ENCODE peak calls at places on chromosomes 11 and 22, in ten cellular contexts. One of them, this sample, is unnamed.

GRCh38 chr11:48018561-48019229 is 38.3 kb downstream of the PTPRJ start:
- DNase-seq in naive thymus-derived CD4-positive, alpha-beta T cell: no peak
- DNase-seq in thoracic aorta: no peak
- DNase-seq in uterus: no peak
- DNase-seq in astrocyte of the spinal cord: no peak
- DNase-seq in IMR-90: no peak
- DNase-seq in foreskin fibroblast: no peak
- DNase-seq in CD4-positive, CD25-positive, alpha-beta regulatory T cell: no peak
- DNase-seq in cardiac muscle cell: no peak
- DNase-seq in aorta: no peak
- DNase-seq in this sample: no peak

GRCh38 chr22:30210235-30210831 is 36.2 kb downstream of the LIF start:
- DNase-seq in naive thymus-derived CD4-positive, alpha-beta T cell: no peak
- DNase-seq in thoracic aorta: no peak
- DNase-seq in uterus: no peak
- DNase-seq in astrocyte of the spinal cord: peak
- DNase-seq in IMR-90: peak
- DNase-seq in foreskin fibroblast: no peak
- DNase-seq in CD4-positive, CD25-positive, alpha-beta regulatory T cell: no peak
- DNase-seq in cardiac muscle cell: peak
- DNase-seq in aorta: no peak
- DNase-seq in this sample: peak

GRCh38 chr11:1116666-1117390 is 40.9 kb upstream of the MUC5AC start:
- DNase-seq in naive thymus-derived CD4-positive, alpha-beta T cell: no peak
- DNase-seq in thoracic aorta: no peak
- DNase-seq in uterus: no peak
- DNase-seq in astrocyte of the spinal cord: no peak
- DNase-seq in IMR-90: no peak
- DNase-seq in foreskin fibroblast: no peak
- DNase-seq in CD4-positive, CD25-positive, alpha-beta regulatory T cell: no peak
- DNase-seq in cardiac muscle cell: no peak
- DNase-seq in aorta: peak
- DNase-seq in this sample: no peak

GRCh38 chr11:13229675-13230359 is 47.8 kb upstream of the BMAL1 start:
- DNase-seq in naive thymus-derived CD4-positive, alpha-beta T cell: no peak
- DNase-seq in thoracic aorta: no peak
- DNase-seq in uterus: no peak
- DNase-seq in astrocyte of the spinal cord: no peak
- DNase-seq in IMR-90: no peak
- DNase-seq in foreskin fibroblast: no peak
- DNase-seq in CD4-positive, CD25-positive, alpha-beta regulatory T cell: no peak
- DNase-seq in cardiac muscle cell: no peak
- DNase-seq in aorta: no peak
- DNase-seq in this sample: no peak

GRCh38 chr11:103601230-103601846 is 435.1 kb upstream of the DDI1 start:
- DNase-seq in naive thymus-derived CD4-positive, alpha-beta T cell: no peak
- DNase-seq in thoracic aorta: no peak
- DNase-seq in uterus: no peak
- DNase-seq in astrocyte of the spinal cord: peak
- DNase-seq in IMR-90: peak
- DNase-seq in foreskin fibroblast: peak
- DNase-seq in CD4-positive, CD25-positive, alpha-beta regulatory T cell: no peak
- DNase-seq in cardiac muscle cell: peak
- DNase-seq in aorta: no peak
- DNase-seq in this sample: peak

GRCh38 chr11:60634151-60634550 is 65.3 kb upstream of the MS4A8 start:
- DNase-seq in naive thymus-derived CD4-positive, alpha-beta T cell: no peak
- DNase-seq in thoracic aorta: no peak
- DNase-seq in uterus: no peak
- DNase-seq in astrocyte of the spinal cord: no peak
- DNase-seq in IMR-90: no peak
- DNase-seq in foreskin fibroblast: no peak
- DNase-seq in CD4-positive, CD25-positive, alpha-beta regulatory T cell: no peak
- DNase-seq in cardiac muscle cell: no peak
- DNase-seq in aorta: no peak
- DNase-seq in this sample: peak

GRCh38 chr11:22626573-22627239 is 1.1 kb upstream of the FANCF start:
- DNase-seq in naive thymus-derived CD4-positive, alpha-beta T cell: no peak
- DNase-seq in thoracic aorta: no peak
- DNase-seq in uterus: no peak
- DNase-seq in astrocyte of the spinal cord: no peak
- DNase-seq in IMR-90: no peak
- DNase-seq in foreskin fibroblast: no peak
- DNase-seq in CD4-positive, CD25-positive, alpha-beta regulatory T cell: no peak
- DNase-seq in cardiac muscle cell: peak
- DNase-seq in aorta: no peak
- DNase-seq in this sample: no peak

GRCh38 chr11:103928040-103928555 is 108.3 kb upstream of the DDI1 start:
- DNase-seq in naive thymus-derived CD4-positive, alpha-beta T cell: no peak
- DNase-seq in thoracic aorta: no peak
- DNase-seq in uterus: no peak
- DNase-seq in astrocyte of the spinal cord: no peak
- DNase-seq in IMR-90: no peak
- DNase-seq in foreskin fibroblast: no peak
- DNase-seq in CD4-positive, CD25-positive, alpha-beta regulatory T cell: no peak
- DNase-seq in cardiac muscle cell: no peak
- DNase-seq in aorta: no peak
- DNase-seq in this sample: no peak

GRCh38 chr11:80532633-80533232 is 1091.9 kb upstream of the TENM4 start:
- DNase-seq in naive thymus-derived CD4-positive, alpha-beta T cell: no peak
- DNase-seq in thoracic aorta: no peak
- DNase-seq in uterus: no peak
- DNase-seq in astrocyte of the spinal cord: no peak
- DNase-seq in IMR-90: no peak
- DNase-seq in foreskin fibroblast: no peak
- DNase-seq in CD4-positive, CD25-positive, alpha-beta regulatory T cell: no peak
- DNase-seq in cardiac muscle cell: no peak
- DNase-seq in aorta: peak
- DNase-seq in this sample: no peak
- H3K4me3 ChIP-seq in naive thymus-derived CD4-positive, alpha-beta T cell: no peak
- H3K4me3 ChIP-seq in thoracic aorta: no peak
- H3K4me3 ChIP-seq in uterus: no peak
- H3K4me3 ChIP-seq in astrocyte of the spinal cord: no peak
- H3K4me3 ChIP-seq in IMR-90: no peak
- H3K4me3 ChIP-seq in foreskin fibroblast: no peak
- H3K4me3 ChIP-seq in CD4-positive, CD25-positive, alpha-beta regulatory T cell: no peak
- H3K4me3 ChIP-seq in cardiac muscle cell: no peak
- H3K4me3 ChIP-seq in aorta: no peak
- H3K4me3 ChIP-seq in this sample: no peak

GRCh38 chr22:22047266-22047665 is 64.7 kb upstream of the TOP3B start:
- DNase-seq in naive thymus-derived CD4-positive, alpha-beta T cell: no peak
- DNase-seq in thoracic aorta: no peak
- DNase-seq in uterus: no peak
- DNase-seq in astrocyte of the spinal cord: no peak
- DNase-seq in IMR-90: no peak
- DNase-seq in foreskin fibroblast: no peak
- DNase-seq in CD4-positive, CD25-positive, alpha-beta regulatory T cell: no peak
- DNase-seq in cardiac muscle cell: no peak
- DNase-seq in aorta: no peak
- DNase-seq in this sample: no peak

GRCh38 chr22:22046370-22046769 is 63.8 kb upstream of the TOP3B start:
- DNase-seq in naive thymus-derived CD4-positive, alpha-beta T cell: no peak
- DNase-seq in thoracic aorta: no peak
- DNase-seq in uterus: no peak
- DNase-seq in astrocyte of the spinal cord: no peak
- DNase-seq in IMR-90: no peak
- DNase-seq in foreskin fibroblast: no peak
- DNase-seq in CD4-positive, CD25-positive, alpha-beta regulatory T cell: no peak
- DNase-seq in cardiac muscle cell: no peak
- DNase-seq in aorta: no peak
- DNase-seq in this sample: no peak

GRCh38 chr22:22048318-22048942 is 65.8 kb upstream of the TOP3B start:
- DNase-seq in naive thymus-derived CD4-positive, alpha-beta T cell: no peak
- DNase-seq in thoracic aorta: no peak
- DNase-seq in uterus: no peak
- DNase-seq in astrocyte of the spinal cord: no peak
- DNase-seq in IMR-90: no peak
- DNase-seq in foreskin fibroblast: no peak
- DNase-seq in CD4-positive, CD25-positive, alpha-beta regulatory T cell: no peak
- DNase-seq in cardiac muscle cell: no peak
- DNase-seq in aorta: no peak
- DNase-seq in this sample: no peak

GRCh38 chr22:22048981-22049531 is 66.5 kb upstream of the TOP3B start:
- DNase-seq in naive thymus-derived CD4-positive, alpha-beta T cell: no peak
- DNase-seq in thoracic aorta: no peak
- DNase-seq in uterus: no peak
- DNase-seq in astrocyte of the spinal cord: no peak
- DNase-seq in IMR-90: no peak
- DNase-seq in foreskin fibroblast: no peak
- DNase-seq in CD4-positive, CD25-positive, alpha-beta regulatory T cell: no peak
- DNase-seq in cardiac muscle cell: no peak
- DNase-seq in aorta: no peak
- DNase-seq in this sample: no peak

DNA sequence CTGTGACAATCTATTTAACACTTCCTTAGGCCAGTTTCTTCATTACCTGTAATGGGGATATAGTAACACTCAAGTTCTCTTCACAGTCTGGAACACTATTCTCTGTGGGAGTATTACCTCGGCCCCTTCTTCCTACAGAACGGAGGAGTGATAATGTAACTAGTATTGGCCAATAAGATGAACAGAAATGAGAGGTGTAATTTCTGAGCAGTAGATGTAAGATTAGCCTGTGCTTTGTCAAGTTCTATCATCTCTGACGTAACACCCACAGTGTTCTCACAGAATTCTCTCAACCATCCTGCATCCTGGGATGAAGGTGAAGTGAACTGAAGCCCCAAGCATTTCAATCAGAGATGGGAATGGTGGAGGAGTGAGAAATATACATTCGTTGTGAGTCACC is 65.2 kb upstream of the TOP3B start:
- DNase-seq in naive thymus-derived CD4-positive, alpha-beta T cell: no peak
- DNase-seq in thoracic aorta: no peak
- DNase-seq in uterus: no peak
- DNase-seq in astrocyte of the spinal cord: no peak
- DNase-seq in IMR-90: no peak
- DNase-seq in foreskin fibroblast: no peak
- DNase-seq in CD4-positive, CD25-positive, alpha-beta regulatory T cell: no peak
- DNase-seq in cardiac muscle cell: no peak
- DNase-seq in aorta: no peak
- DNase-seq in this sample: no peak
- H3K4me3 ChIP-seq in naive thymus-derived CD4-positive, alpha-beta T cell: no peak
- H3K4me3 ChIP-seq in thoracic aorta: no peak
- H3K4me3 ChIP-seq in uterus: no peak
- H3K4me3 ChIP-seq in astrocyte of the spinal cord: no peak
- H3K4me3 ChIP-seq in IMR-90: no peak
- H3K4me3 ChIP-seq in foreskin fibroblast: no peak
- H3K4me3 ChIP-seq in CD4-positive, CD25-positive, alpha-beta regulatory T cell: no peak
- H3K4me3 ChIP-seq in cardiac muscle cell: no peak
- H3K4me3 ChIP-seq in aorta: no peak
- H3K4me3 ChIP-seq in this sample: no peak

DNA sequence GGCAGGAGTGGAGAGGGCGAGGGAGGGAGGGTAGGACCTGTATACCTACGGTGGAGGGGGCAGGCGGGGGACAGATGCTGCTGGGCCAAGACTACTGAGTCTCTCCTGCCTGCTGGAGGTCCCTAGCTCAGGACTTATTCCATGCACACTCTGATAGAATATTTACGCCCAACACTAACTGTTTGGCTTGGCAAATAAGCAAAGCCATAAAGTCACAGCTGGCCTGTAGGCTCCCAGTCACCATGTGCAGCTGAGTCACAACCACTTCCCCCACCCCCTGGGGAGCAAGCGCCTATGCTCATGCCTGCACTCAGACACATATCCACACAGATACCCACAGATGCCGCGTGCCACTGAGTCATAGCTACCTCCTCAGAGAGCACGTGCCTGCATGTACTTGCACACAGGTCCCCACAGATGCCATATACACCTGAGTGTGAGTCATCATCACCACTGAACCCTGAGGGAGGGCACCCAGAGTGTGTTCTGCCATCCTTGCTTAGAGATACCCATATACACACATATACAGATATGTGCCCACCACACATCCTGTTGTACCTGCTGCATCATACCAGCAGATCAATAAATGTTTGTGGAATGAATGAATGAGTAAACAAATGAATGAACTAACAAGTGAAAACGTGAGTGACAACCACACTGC is 95.8 kb downstream of the SWAP70 start:
- DNase-seq in naive thymus-derived CD4-positive, alpha-beta T cell: no peak
- DNase-seq in thoracic aorta: peak
- DNase-seq in uterus: peak
- DNase-seq in astrocyte of the spinal cord: peak
- DNase-seq in IMR-90: peak
- DNase-seq in foreskin fibroblast: peak
- DNase-seq in CD4-positive, CD25-positive, alpha-beta regulatory T cell: peak
- DNase-seq in cardiac muscle cell: peak
- DNase-seq in aorta: peak
- DNase-seq in this sample: peak
- H3K4me3 ChIP-seq in naive thymus-derived CD4-positive, alpha-beta T cell: no peak
- H3K4me3 ChIP-seq in thoracic aorta: peak
- H3K4me3 ChIP-seq in uterus: no peak
- H3K4me3 ChIP-seq in astrocyte of the spinal cord: no peak
- H3K4me3 ChIP-seq in IMR-90: no peak
- H3K4me3 ChIP-seq in foreskin fibroblast: peak
- H3K4me3 ChIP-seq in CD4-positive, CD25-positive, alpha-beta regulatory T cell: no peak
- H3K4me3 ChIP-seq in cardiac muscle cell: no peak
- H3K4me3 ChIP-seq in aorta: no peak
- H3K4me3 ChIP-seq in this sample: no peak

GRCh38 chr22:25002241-25002985 is 49.9 kb downstream of the KIAA1671 start:
- DNase-seq in naive thymus-derived CD4-positive, alpha-beta T cell: no peak
- DNase-seq in thoracic aorta: no peak
- DNase-seq in uterus: no peak
- DNase-seq in astrocyte of the spinal cord: no peak
- DNase-seq in IMR-90: no peak
- DNase-seq in foreskin fibroblast: no peak
- DNase-seq in CD4-positive, CD25-positive, alpha-beta regulatory T cell: no peak
- DNase-seq in cardiac muscle cell: peak
- DNase-seq in aorta: no peak
- DNase-seq in this sample: no peak

GRCh38 chr22:25008666-25009065 is 56.1 kb downstream of the KIAA1671 start:
- DNase-seq in naive thymus-derived CD4-positive, alpha-beta T cell: no peak
- DNase-seq in thoracic aorta: no peak
- DNase-seq in uterus: no peak
- DNase-seq in astrocyte of the spinal cord: no peak
- DNase-seq in IMR-90: no peak
- DNase-seq in foreskin fibroblast: no peak
- DNase-seq in CD4-positive, CD25-positive, alpha-beta regulatory T cell: no peak
- DNase-seq in cardiac muscle cell: no peak
- DNase-seq in aorta: peak
- DNase-seq in this sample: no peak

GRCh38 chr22:25000686-25001085 is 48.2 kb downstream of the KIAA1671 start:
- DNase-seq in naive thymus-derived CD4-positive, alpha-beta T cell: no peak
- DNase-seq in thoracic aorta: no peak
- DNase-seq in uterus: no peak
- DNase-seq in astrocyte of the spinal cord: no peak
- DNase-seq in IMR-90: no peak
- DNase-seq in foreskin fibroblast: no peak
- DNase-seq in CD4-positive, CD25-positive, alpha-beta regulatory T cell: no peak
- DNase-seq in cardiac muscle cell: no peak
- DNase-seq in aorta: no peak
- DNase-seq in this sample: no peak

DNA sequence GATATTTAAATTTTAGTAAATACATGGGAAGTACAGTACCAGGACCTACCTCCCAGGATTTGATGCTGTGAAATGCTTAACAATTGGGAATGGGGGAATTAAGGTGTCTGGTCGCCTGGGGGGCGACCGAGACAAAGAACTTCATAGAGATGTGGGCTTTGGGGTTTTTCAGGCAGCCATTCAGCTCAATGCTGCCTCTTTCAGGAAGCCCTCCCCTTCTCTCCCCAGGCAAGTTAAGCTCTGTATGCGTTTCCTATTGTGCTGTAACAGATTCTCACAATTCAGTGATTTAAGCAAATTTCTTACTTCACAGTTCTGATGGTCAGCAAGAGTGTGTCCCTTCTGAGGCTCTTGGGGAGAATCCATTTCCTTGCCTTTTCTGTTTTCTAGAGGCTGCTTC is 53.8 kb downstream of the KIAA1671 start:
- DNase-seq in naive thymus-derived CD4-positive, alpha-beta T cell: no peak
- DNase-seq in thoracic aorta: no peak
- DNase-seq in uterus: no peak
- DNase-seq in astrocyte of the spinal cord: no peak
- DNase-seq in IMR-90: no peak
- DNase-seq in foreskin fibroblast: no peak
- DNase-seq in CD4-positive, CD25-positive, alpha-beta regulatory T cell: no peak
- DNase-seq in cardiac muscle cell: no peak
- DNase-seq in aorta: no peak
- DNase-seq in this sample: no peak
- H3K4me3 ChIP-seq in naive thymus-derived CD4-positive, alpha-beta T cell: no peak
- H3K4me3 ChIP-seq in thoracic aorta: no peak
- H3K4me3 ChIP-seq in uterus: no peak
- H3K4me3 ChIP-seq in astrocyte of the spinal cord: no peak
- H3K4me3 ChIP-seq in IMR-90: no peak
- H3K4me3 ChIP-seq in foreskin fibroblast: no peak
- H3K4me3 ChIP-seq in CD4-positive, CD25-positive, alpha-beta regulatory T cell: no peak
- H3K4me3 ChIP-seq in cardiac muscle cell: no peak
- H3K4me3 ChIP-seq in aorta: no peak
- H3K4me3 ChIP-seq in this sample: no peak